ENCODE peak calls at places on chromosomes 7 and 10, in four cellular contexts. One of them, this sample, is unnamed.

GRCh38 chr7:151754142-151754590 is 122.7 kb downstream of the PRKAG2 start:
- DNase-seq in HepG2: peak
- DNase-seq in K562: peak
- DNase-seq in H1: peak
- DNase-seq in this sample: peak

GRCh38 chr7:1060315-1061080 is 16.2 kb downstream of the GPR146 start:
- DNase-seq in H1: no peak
- DNase-seq in K562: peak
- DNase-seq in HepG2: no peak
- DNase-seq in this sample: peak

GRCh38 chr10:86333813-86334514 is 32.6 kb downstream of the GRID1 start:
- DNase-seq in H1: no peak
- DNase-seq in HepG2: no peak
- DNase-seq in K562: no peak
- DNase-seq in this sample: no peak

GRCh38 chr7:1678571-1679325 is 8.7 kb downstream of the ELFN1 start:
- DNase-seq in HepG2: no peak
- DNase-seq in K562: no peak
- DNase-seq in H1: no peak
- DNase-seq in this sample: no peak

GRCh38 chr7:36515847-36516246 is 126.2 kb downstream of the ANLN start:
- DNase-seq in HepG2: no peak
- DNase-seq in H1: no peak
- DNase-seq in K562: no peak
- DNase-seq in this sample: no peak

GRCh38 chr10:54063514-54063913 is 737.5 kb downstream of the PCDH15 start:
- DNase-seq in HepG2: no peak
- DNase-seq in H1: no peak
- DNase-seq in K562: no peak
- DNase-seq in this sample: no peak

GRCh38 chr7:12291870-12292269 is 80.8 kb downstream of the TMEM106B start:
- DNase-seq in K562: no peak
- DNase-seq in HepG2: peak
- DNase-seq in H1: no peak
- DNase-seq in this sample: no peak

GRCh38 chr7:6261699-6262098 is 10.7 kb downstream of the CYTH3 start:
- DNase-seq in H1: no peak
- DNase-seq in K562: no peak
- DNase-seq in HepG2: no peak
- DNase-seq in this sample: no peak

GRCh38 chr7:121214652-121215051 is 114.1 kb upstream of the WNT16 start:
- DNase-seq in H1: no peak
- DNase-seq in K562: no peak
- DNase-seq in HepG2: no peak
- DNase-seq in this sample: no peak

GRCh38 chr7:1846331-1847065 is 176.4 kb downstream of the ELFN1 start:
- DNase-seq in K562: no peak
- DNase-seq in H1: no peak
- DNase-seq in HepG2: no peak
- DNase-seq in this sample: peak

DNA sequence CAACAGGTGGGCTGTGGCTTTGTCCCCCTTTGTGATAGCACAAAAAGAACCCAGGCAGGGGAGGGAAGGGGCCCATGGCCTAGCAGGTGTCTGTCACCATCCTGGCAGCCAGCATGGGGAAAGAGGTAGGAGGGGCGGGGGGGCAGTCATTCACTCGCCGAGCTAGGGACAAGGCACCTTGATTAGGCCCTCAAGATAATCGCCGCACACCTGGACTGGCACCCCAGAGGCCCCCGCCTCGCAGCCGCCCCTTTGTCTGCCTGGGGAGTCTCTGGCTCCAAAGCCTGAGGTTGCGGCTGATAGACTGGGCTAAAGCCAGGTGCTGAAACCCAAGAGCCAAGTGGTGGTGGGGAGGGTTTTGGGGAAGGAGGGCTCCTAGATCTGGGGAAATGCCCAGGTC is 151.2 kb upstream of the PCBD1 start:
- DNase-seq in K562: no peak
- DNase-seq in HepG2: no peak
- DNase-seq in H1: no peak
- DNase-seq in this sample: no peak
- TF ChIP-seq ATF2 in K562: no peak
- TF ChIP-seq ATF2 in HepG2: no peak
- TF ChIP-seq ATF2 in H1: no peak
- TF ChIP-seq ATF2 in this sample: no peak

GRCh38 chr10:22580711-22581110 is 133.7 kb downstream of the PIP4K2A start:
- DNase-seq in K562: no peak
- DNase-seq in H1: peak
- DNase-seq in HepG2: no peak
- DNase-seq in this sample: no peak
- TF ChIP-seq JUN in K562: no peak
- TF ChIP-seq JUN in H1: no peak
- TF ChIP-seq JUN in HepG2: no peak
- TF ChIP-seq JUN in this sample: no peak

DNA sequence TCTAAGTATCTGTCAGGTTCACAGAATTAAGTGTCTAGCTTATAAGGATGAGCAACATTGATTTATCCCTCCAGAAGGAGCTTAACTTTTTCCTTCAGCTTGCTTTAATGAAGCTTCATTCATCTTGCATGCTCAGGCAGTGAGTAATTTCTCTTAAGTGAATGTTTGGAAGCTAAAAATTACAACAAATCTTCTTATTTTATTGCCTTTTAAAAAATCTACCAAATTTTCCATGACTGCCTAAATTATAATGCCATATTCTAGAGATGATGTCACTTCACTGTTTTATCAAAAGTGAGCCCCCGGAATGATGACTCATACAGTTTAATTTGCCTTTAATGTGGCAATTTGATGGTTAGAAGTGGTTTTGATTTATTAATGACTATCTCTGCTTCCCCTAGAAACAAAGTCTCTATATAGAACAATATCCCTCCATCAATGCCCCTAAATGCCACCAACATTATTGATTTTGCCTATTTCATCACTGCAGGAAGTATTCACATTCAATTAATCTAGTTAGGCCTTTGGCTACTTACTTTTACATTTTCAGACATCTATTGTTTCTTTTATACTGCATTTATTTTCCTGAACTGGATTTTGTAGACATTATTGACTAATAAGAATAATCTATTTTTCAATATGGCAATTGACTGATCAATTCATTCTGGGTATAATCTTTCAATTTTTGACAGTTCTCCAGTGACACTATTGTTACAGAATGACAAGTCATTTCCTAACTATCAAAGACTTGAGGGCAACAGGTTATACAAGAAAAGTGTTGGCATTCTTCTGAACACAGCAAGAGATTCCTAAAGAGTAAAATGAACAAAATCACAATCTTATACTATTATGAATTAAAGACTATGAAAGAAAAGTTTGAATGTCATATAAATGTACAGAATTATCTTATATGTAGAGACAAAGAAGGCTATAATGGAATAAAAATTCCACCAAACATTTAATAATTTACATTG is 139.3 kb upstream of the ODAD2 start:
- DNase-seq in K562: no peak
- DNase-seq in H1: no peak
- DNase-seq in HepG2: no peak
- DNase-seq in this sample: no peak
- TF ChIP-seq ATF2 in K562: no peak
- TF ChIP-seq ATF2 in H1: no peak
- TF ChIP-seq ATF2 in HepG2: no peak
- TF ChIP-seq ATF2 in this sample: no peak

DNA sequence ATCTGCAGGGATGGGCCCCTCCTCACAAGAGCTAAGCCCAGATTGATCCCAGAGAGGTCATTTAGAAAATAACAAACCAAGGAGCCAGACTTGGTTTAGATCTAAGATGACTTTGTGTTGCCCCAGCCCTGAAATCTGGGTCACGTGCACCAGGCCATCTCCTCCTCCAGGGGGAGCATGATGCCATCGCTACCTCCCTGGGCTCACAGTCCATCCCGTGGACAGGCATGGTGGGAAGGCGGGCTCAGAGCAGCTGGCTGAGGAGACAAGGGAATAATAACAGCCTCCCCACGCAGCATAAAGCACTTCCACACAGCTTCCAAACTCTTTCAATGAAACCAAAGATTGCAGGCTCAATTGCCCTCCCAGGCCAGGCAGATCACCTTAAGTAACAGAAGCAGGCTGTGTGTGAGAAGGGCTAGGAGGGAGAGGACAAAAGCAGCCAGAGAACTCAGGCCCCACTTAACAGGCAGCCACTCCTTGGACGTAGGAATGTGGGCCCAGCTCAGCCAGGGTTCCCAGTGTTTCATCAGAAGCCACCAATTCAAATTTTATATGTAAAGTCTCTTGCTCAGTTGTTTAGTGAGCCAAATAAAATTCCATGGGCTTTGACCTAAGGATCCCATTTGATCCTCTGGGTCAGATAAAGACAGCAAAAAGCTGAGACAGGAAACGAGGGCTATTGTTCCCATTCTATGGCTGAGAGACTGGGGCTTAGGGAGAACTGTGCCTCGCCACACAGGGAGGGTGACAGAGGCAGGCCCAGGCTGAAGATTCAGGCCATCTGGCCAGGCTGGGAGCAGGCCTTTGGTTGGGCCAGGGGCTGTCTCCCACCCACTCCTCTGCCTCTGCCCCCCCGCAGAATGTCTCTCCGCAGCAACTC is 100.2 kb downstream of the COL13A1 start:
- DNase-seq in H1: peak
- DNase-seq in K562: peak
- DNase-seq in HepG2: peak
- DNase-seq in this sample: peak
- TF ChIP-seq JUN in H1: no peak
- TF ChIP-seq JUN in K562: no peak
- TF ChIP-seq JUN in HepG2: no peak
- TF ChIP-seq JUN in this sample: no peak

DNA sequence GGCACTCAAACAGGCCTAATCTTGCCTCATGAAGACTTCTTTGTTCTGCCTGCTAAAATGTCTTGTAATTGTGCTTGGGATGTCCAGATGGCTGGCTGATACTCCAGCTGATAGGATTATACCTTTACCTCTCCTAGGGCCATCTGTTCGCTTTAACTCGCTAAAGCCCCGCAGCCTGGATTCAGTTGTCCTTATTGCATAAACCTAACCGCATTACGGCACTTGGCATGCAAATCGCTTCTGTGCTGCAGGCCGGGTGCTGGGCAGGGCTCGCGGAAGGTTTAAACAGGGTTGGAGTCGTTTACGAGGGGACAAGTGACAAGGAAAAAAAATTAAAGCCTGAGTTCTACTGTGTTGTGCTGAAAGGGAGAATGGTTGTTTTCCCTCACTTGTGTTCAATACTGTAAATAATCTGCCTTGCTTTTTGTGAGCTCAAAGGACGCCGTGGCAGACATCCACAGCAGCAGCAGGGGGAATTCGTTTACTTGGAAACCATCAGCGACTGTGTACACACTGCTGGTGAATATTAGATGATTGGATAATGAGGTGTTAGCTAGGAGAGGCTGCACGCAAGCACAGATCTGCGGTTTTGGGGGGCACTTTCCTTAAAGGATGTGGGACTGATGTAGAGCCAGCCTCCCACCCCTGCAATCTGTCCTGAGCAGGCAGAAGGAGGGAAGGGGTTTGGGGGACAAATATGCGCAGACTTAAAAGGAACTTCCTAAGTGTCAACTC is 93.0 kb downstream of the EBF3 start:
- DNase-seq in K562: no peak
- DNase-seq in HepG2: no peak
- DNase-seq in H1: no peak
- DNase-seq in this sample: no peak
- TF ChIP-seq ATF2 in K562: no peak
- TF ChIP-seq ATF2 in HepG2: no peak
- TF ChIP-seq ATF2 in H1: no peak
- TF ChIP-seq ATF2 in this sample: no peak

DNA sequence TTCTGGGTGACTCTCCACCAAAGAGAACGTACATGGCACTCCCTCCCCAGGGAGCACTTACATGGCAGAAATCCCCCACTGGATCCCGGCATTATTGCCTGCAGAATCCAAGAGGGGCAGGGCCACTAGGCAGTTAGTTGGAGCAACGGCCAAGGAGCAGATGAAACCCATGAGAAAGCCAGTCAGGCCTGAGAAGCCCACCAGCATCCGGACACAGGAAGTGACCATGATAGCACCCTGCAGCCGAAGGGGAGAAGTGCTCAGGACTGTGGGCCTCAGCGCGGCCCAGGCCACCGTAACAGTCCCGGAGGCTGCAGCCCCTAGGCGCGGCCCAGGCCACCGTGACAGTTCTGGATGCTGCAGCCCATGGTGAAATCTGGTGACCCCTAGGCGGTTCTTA is 43.5 kb downstream of the STRA8 start:
- DNase-seq in HepG2: no peak
- DNase-seq in K562: no peak
- DNase-seq in H1: no peak
- DNase-seq in this sample: no peak
- TF ChIP-seq JUN in HepG2: no peak
- TF ChIP-seq JUN in K562: no peak
- TF ChIP-seq JUN in H1: no peak
- TF ChIP-seq JUN in this sample: no peak

GRCh38 chr10:4647138-4647785 is 178.7 kb upstream of the AKR1E2 start:
- DNase-seq in K562: no peak
- DNase-seq in H1: no peak
- DNase-seq in HepG2: no peak
- DNase-seq in this sample: no peak

GRCh38 chr10:4650109-4650508 is 175.9 kb upstream of the AKR1E2 start:
- DNase-seq in H1: no peak
- DNase-seq in K562: no peak
- DNase-seq in HepG2: no peak
- DNase-seq in this sample: no peak

GRCh38 chr10:4646546-4646945 is 179.5 kb upstream of the AKR1E2 start:
- DNase-seq in K562: no peak
- DNase-seq in H1: no peak
- DNase-seq in HepG2: no peak
- DNase-seq in this sample: no peak

GRCh38 chr10:4650572-4650971 is 175.4 kb upstream of the AKR1E2 start:
- DNase-seq in H1: no peak
- DNase-seq in HepG2: no peak
- DNase-seq in K562: no peak
- DNase-seq in this sample: no peak

DNA sequence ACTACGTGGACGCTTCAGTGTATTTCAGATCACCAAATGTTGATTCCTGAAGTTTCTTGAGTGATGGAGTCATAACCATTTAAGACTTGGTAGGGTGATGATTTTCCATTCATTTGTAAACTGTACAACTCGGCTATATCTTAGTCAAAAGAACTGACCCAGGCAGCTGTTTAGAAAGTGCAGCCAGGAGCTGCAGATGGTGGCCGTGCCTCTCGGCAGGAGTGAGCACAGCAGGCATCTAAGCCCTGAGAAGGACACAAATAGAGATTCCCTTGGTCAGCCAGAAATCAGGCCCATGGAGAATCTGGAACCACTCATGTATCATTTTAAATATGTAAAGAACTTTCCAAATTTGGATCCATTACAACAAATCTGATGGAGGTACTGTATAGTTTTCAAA is 177.0 kb upstream of the AKR1E2 start:
- DNase-seq in HepG2: no peak
- DNase-seq in H1: no peak
- DNase-seq in K562: no peak
- DNase-seq in this sample: no peak
- TF ChIP-seq ATF2 in HepG2: no peak
- TF ChIP-seq ATF2 in H1: no peak
- TF ChIP-seq ATF2 in K562: no peak
- TF ChIP-seq ATF2 in this sample: no peak

GRCh38 chr10:126842836-126843235 is 62.4 kb upstream of the DOCK1 start:
- DNase-seq in H1: no peak
- DNase-seq in HepG2: no peak
- DNase-seq in K562: no peak
- DNase-seq in this sample: peak
- TF ChIP-seq JUN in H1: no peak
- TF ChIP-seq JUN in HepG2: no peak
- TF ChIP-seq JUN in K562: no peak
- TF ChIP-seq JUN in this sample: no peak